ENCODE peak calls at places on chromosomes 1 and 21, in ten cellular contexts. O, W, A, N, I, Q, F, C, E and P are unnamed samples.

GRCh38 chr1:18588093-18588492 is 42.6 kb upstream of the PAX7 start:
- DNase-seq in F (no peak), N (no peak), I (no peak), Q (no peak), C (no peak), O (no peak), W (no peak), E (no peak), A (no peak), P (no peak)

GRCh38 chr1:198846506-198847010 is 207.7 kb downstream of the PTPRC start:
- DNase-seq in F (no peak), W (no peak), N (no peak), I (no peak), Q (no peak), A (no peak), O (no peak), C (no peak), E (no peak), P (no peak)

GRCh38 chr1:29983366-29983765 is 740.0 kb downstream of the MATN1 start:
- DNase-seq in Q (no peak), A (no peak), O (no peak), C (no peak), N (no peak), E (no peak), W (no peak), I (no peak), F (no peak), P (no peak)

GRCh38 chr21:14900058-14900457 is 164.7 kb downstream of the NRIP1 start:
- DNase-seq in W (no peak), E (no peak), I (no peak), N (no peak), A (no peak), Q (no peak), C (no peak), F (no peak), O (no peak), P (no peak)

GRCh38 chr1:89941110-89941770 is 53.7 kb upstream of the ZNF326 start:
- DNase-seq in I (peak; percentile 20), A (no peak), W (no peak), Q (no peak), E (no peak), O (no peak), C (no peak), N (no peak), F (no peak), P (no peak)

GRCh38 chr1:236602171-236602570 is 2.1 kb downstream of the HEATR1 start:
- DNase-seq in N (no peak), E (no peak), W (no peak), C (no peak), F (no peak), O (no peak), A (no peak), Q (no peak), I (no peak), P (no peak)

GRCh38 chr1:192546596-192547199 is 28.9 kb upstream of the RGS1 start:
- DNase-seq in C (no peak), Q (no peak), I (no peak), O (no peak), F (no peak), A (no peak), W (no peak), E (no peak), N (no peak), P (no peak)

GRCh38 chr1:232428036-232428600 is 201.8 kb downstream of the SIPA1L2 start:
- DNase-seq in N (no peak), O (no peak), E (no peak), F (no peak), C (no peak), Q (no peak), W (no peak), I (no peak), A (no peak), P (no peak)

GRCh38 chr1:161726631-161727342 is 5.4 kb downstream of the FCRLB start:
- DNase-seq in N (peak; percentile 88), I (peak; percentile 91), Q (peak; percentile 89), O (peak; percentile 89), C (no peak), F (peak; percentile 68), W (peak; percentile 90), A (peak; percentile 61), E (peak; percentile 61), P (peak; percentile 89)
- TF ChIP-seq CTCF in N (peak; percentile 11), I (no peak), Q (no peak), O (peak; percentile 6), C (no peak), F (no peak), W (no peak), A (peak; percentile 17), E (no peak), P (no peak)

DNA sequence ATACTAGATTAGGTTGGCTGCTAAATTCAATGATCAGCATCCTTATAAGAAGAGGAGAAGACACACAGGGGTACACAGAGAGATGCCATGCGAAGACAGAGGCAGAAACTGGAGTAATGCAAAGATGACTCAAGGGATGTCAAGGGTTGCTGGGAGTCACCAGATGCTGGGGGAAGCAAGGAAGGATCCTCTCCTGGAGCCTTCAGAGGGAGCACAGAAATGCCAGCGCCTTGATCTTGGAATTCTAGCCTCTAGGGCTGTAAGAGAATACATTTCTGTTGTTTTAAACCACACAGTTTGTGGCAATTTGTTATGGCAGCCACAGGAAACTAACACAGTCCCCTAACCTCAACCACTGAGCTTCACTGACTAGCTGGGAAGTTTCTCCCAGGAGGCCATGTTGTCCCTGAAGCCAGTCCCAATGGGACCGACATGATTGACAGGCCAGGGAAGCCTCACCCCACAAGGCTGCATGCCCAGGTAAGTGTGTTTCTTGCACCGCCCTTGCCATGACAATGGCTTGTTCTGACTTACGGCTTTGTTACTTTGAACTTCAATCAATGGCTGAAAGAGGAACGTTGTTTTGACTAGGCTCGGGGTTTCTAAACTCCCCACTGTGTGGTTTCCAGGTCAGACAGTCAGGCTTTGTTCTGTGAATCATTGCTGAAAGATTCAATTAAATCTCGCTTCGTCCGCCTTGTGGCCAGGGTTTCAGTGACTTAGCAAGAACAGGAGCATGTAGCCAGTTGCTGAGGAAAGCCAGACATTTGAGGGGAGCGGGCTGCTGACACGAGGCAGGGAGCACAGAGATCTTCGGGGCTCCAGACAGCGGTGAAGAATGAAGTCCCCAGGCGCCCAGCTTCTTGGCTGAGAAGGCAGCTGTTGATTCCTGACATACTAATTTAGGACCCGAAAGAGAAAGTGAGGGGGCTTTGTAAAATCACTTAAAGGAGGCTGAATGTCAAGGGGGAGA is 62.3 kb downstream of the RUNX1 start:
- DNase-seq in I (peak; percentile 55), N (no peak), O (no peak), C (peak; percentile 57), F (no peak), A (no peak), E (peak; percentile 42), W (no peak), Q (no peak), P (peak; percentile 62)
- TF ChIP-seq CTCF in I (no peak), N (no peak), O (no peak), C (peak; percentile 26), F (no peak), A (no peak), E (no peak), W (no peak), Q (no peak), P (no peak)

DNA sequence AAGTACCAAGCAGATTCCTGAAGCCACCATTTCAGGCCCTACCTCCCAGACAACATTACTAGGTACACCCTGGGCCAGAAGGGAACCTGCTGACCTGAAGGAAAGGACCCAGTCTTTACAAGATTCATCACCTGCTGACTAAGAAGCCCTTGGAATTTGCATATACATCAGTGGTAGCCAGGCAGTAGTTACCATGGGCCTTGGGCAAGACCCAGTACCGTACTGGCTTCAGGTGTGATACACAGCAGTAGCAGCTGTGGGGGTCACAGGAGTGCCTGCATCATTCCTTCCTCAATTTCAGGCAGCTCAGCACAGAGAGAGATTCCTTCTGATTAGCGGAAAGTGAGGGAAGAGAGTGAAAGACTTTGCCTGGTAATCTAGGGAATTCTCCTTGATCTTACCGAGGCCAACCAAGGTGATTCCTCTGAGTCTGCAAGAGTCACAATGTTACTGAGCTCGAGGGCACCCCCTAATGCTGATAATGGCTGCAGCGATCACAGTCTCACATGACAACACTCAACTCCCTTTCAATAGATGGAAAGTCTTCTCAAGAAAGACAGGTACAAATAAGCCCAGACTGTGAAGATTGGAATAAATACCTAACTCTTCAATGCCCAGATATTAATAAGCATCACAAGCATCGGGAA is 22.0 kb upstream of the UHMK1 start:
- DNase-seq in C (no peak), O (no peak), A (no peak), I (peak; percentile 22), W (no peak), E (no peak), F (no peak), Q (no peak), N (no peak), P (peak; percentile 8)
- TF ChIP-seq CTCF in C (no peak), O (no peak), A (no peak), I (peak; percentile 34), W (no peak), E (no peak), F (no peak), Q (no peak), N (no peak), P (no peak)

GRCh38 chr1:209802117-209802779 is 3.7 kb downstream of the IRF6 start:
- DNase-seq in O (no peak), A (no peak), C (no peak), F (no peak), N (no peak), I (no peak), E (no peak), Q (no peak), W (no peak), P (no peak)

GRCh38 chr1:209802780-209803152 is 3.2 kb downstream of the IRF6 start:
- DNase-seq in W (no peak), C (no peak), I (no peak), A (no peak), F (no peak), O (no peak), E (no peak), Q (no peak), N (no peak), P (no peak)

GRCh38 chr1:209796733-209797025 is 9.3 kb downstream of the IRF6 start:
- DNase-seq in F (no peak), W (no peak), C (no peak), I (no peak), O (no peak), N (no peak), Q (no peak), E (no peak), A (no peak), P (no peak)

GRCh38 chr1:209800984-209801834 is 4.7 kb downstream of the IRF6 start:
- DNase-seq in A (no peak), O (peak; percentile 70), E (no peak), W (peak; percentile 42), Q (no peak), F (no peak), C (no peak), N (peak; percentile 32), I (no peak), P (no peak)

DNA sequence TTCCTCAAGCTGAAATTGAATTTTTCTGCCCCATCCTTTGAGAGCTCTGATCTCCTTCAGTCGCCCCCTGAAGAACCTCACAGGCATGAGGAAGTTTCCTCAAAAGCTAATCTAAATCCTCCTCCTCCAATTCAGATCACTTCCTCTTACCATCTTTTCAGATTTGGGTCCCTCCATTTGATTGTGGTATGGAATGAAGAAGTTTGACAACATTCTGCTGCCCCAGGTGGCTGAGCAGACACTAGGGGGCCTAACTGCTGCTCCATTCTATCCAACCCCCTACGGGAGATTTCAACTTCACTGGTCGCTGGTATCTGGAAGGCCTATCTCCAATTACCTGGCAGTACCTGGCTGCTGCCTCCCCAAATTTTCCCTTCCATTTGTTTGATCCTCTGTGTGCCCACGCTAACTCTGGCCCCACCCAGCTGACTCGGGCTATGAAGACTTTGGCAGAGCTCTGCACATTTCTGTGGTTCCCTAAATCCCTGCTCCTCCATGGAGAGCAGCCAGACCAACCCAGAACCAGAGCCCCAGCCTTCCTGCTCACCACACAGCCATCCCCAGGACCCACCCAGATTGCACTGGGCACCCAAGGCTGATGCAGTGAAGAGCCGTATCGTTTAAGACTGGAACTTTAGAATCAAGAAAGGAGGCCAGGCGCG is 7.8 kb downstream of the IRF6 start:
- DNase-seq in I (no peak), W (no peak), N (no peak), Q (no peak), F (no peak), O (no peak), C (no peak), E (no peak), A (no peak), P (no peak)
- TF ChIP-seq CTCF in I (peak; percentile 13), W (no peak), N (no peak), Q (no peak), F (no peak), O (no peak), C (peak; percentile 15), E (no peak), A (no peak), P (no peak)